ENCODE peak calls at places on chromosomes 4 and X, in eight cellular contexts. W, N, Q, C, P, R, A and T are unnamed samples. For H3K4me1 and H3K36me3, the result is how much of the 10 kb centered on the place peaks cover.

GRCh38 chrX:107978707-107979307 is 3.4 kb downstream of the TEX13B start:
- DNase-seq in W (peak), N (no peak), Q (peak), C (no peak), P (peak), R (no peak), A (peak), T (no peak)

GRCh38 chrX:48468693-48469691 is 1.1 kb downstream of the SLC38A5 start:
- DNase-seq in W (peak), N (no peak), Q (no peak), C (peak), P (no peak), R (no peak), A (no peak), T (no peak)

GRCh38 chr4:5979981-5980380 is 38.2 kb downstream of the C4orf50 start:
- DNase-seq in W (peak), N (no peak), Q (no peak), C (peak), P (peak), R (no peak), A (peak), T (no peak)

GRCh38 chrX:128818690-128819089 is 704.6 kb downstream of the SMARCA1 start:
- DNase-seq in W (no peak), N (no peak), Q (no peak), C (no peak), P (no peak), R (no peak), A (peak), T (no peak)

GRCh38 chr4:186134254-186134653 is 29.8 kb downstream of the FAM149A start:
- DNase-seq in W (no peak), N (no peak), Q (no peak), C (peak), P (no peak), R (no peak), A (no peak), T (no peak)

GRCh38 chr4:105843941-105844340 is 51.3 kb upstream of the NPNT start:
- DNase-seq in W (no peak), N (no peak), Q (no peak), C (no peak), P (no peak), R (no peak), A (no peak), T (no peak)

GRCh38 chr4:70365479-70365878 is 4.9 kb downstream of the SMR3A start:
- DNase-seq in W (no peak), N (no peak), Q (no peak), C (no peak), P (no peak), R (no peak), A (peak), T (no peak)

GRCh38 chr4:76729991-76730390 is 168.0 kb downstream of the SOWAHB start:
- DNase-seq in W (no peak), N (no peak), Q (peak), C (no peak), P (no peak), R (no peak), A (no peak), T (no peak)

GRCh38 chr4:77821775-77822174 is 2.6 kb upstream of the CNOT6L start:
- DNase-seq in W (no peak), N (no peak), Q (no peak), C (peak), P (no peak), R (no peak), A (no peak), T (no peak)

GRCh38 chr4:140236649-140237160 is 82.7 kb upstream of the MAML3 start:
- DNase-seq in W (no peak), N (no peak), Q (no peak), C (no peak), P (no peak), R (no peak), A (no peak), T (no peak)
- H3K4me1 ChIP-seq in W (under half), N (under half), Q (under half), C (under half), P (under half), R (under half), A (under half), T (half or more)

GRCh38 chrX:55484948-55485347 is 4.7 kb downstream of the USP51 start:
- DNase-seq in W (no peak), N (no peak), Q (no peak), C (no peak), P (no peak), R (no peak), A (no peak), T (no peak)

GRCh38 chrX:55480390-55481062 is 9.1 kb downstream of the USP51 start:
- DNase-seq in W (no peak), N (no peak), Q (no peak), C (no peak), P (no peak), R (no peak), A (no peak), T (no peak)
- H3K36me3 ChIP-seq in W (under half), N (under half), Q (under half), C (under half), P (under half), R (under half), A (under half), T (under half)

GRCh38 chrX:154017766-154018517 is 1.8 kb downstream of the IRAK1 start:
- DNase-seq in W (no peak), N (no peak), Q (no peak), C (no peak), P (no peak), R (no peak), A (no peak), T (no peak)
- H3K4me3 ChIP-seq in W (no peak), N (no peak), Q (peak), C (peak), P (peak), R (no peak), A (peak), T (peak)

GRCh38 chr4:153533387-153533786 is 67.2 kb downstream of the TMEM131L start:
- DNase-seq in W (no peak), N (no peak), Q (no peak), C (no peak), P (no peak), R (no peak), A (no peak), T (no peak)
- H3K4me1 ChIP-seq in W (under half), N (under half), Q (under half), C (under half), P (under half), R (half or more), A (under half), T (half or more)